ENCODE peak calls at places on chromosomes 13 and 19, in six cellular contexts. Z, M, G, A, P and V are unnamed samples.

GRCh38 chr13:42538996-42539395 is 35.0 kb upstream of the TNFSF11 start:
- DNase-seq in G (no peak), Z (no peak), A (no peak), M (no peak), P (no peak), V (no peak)

GRCh38 chr19:18870531-18871172 is 25.3 kb downstream of the CERS1 start:
- DNase-seq in M (no peak), Z (no peak), A (no peak), P (no peak), G (no peak), V (no peak)

GRCh38 chr19:48111280-48111679 is 663 bp upstream of the PLA2G4C start:
- DNase-seq in M (no peak), Z (no peak), G (no peak), P (no peak), A (no peak), V (no peak)

GRCh38 chr19:55165952-55166529 is 372 bp downstream of the DNAAF3 start:
- DNase-seq in M (peak), Z (peak), A (peak), P (peak), G (peak), V (no peak)

GRCh38 chr13:40878823-40879222 is 89.4 kb downstream of the SLC25A15 start:
- DNase-seq in G (no peak), P (no peak), M (no peak), Z (no peak), A (no peak), V (no peak)

GRCh38 chr19:9205506-9206113 is 13.8 kb downstream of the OR7D4 start:
- DNase-seq in Z (peak), M (peak), A (peak), P (peak), G (peak), V (no peak)

GRCh38 chr13:102651892-102652291 is 43.0 kb downstream of the METTL21C start:
- DNase-seq in A (peak), M (no peak), P (peak), G (no peak), Z (peak), V (no peak)

GRCh38 chr13:50408068-50408467 is 392.8 kb downstream of the KCNRG start:
- DNase-seq in A (no peak), Z (no peak), P (no peak), M (no peak), G (no peak), V (no peak)

GRCh38 chr13:84896128-84896527 is 903.1 kb downstream of the SLITRK6 start:
- DNase-seq in G (peak), A (peak), Z (peak), M (peak), P (peak), V (no peak)

GRCh38 chr19:52739576-52739975 is 4.7 kb upstream of the ZNF611 start:
- DNase-seq in G (peak), M (no peak), A (no peak), Z (no peak), P (no peak), V (no peak)

GRCh38 chr19:12991296-12991695 is 4.0 kb upstream of the NFIX start:
- DNase-seq in A (no peak), G (no peak), M (no peak), P (no peak), Z (no peak), V (no peak)

GRCh38 chr13:37526710-37527446 is 71.7 kb downstream of the POSTN start:
- DNase-seq in G (peak), Z (peak), A (no peak), M (no peak), P (peak), V (no peak)

GRCh38 chr19:18290250-18291018 is 9.0 kb upstream of the JUND start:
- DNase-seq in A (no peak), M (no peak), G (peak), Z (no peak), P (no peak), V (no peak)

GRCh38 chr19:35240322-35240721 is 8.5 kb upstream of the LSR start:
- DNase-seq in A (no peak), Z (no peak), G (no peak), M (no peak), P (no peak), V (no peak)

GRCh38 chr19:48636859-48637448 is at the start of gene DBP:
- DNase-seq in G (peak), Z (no peak), A (peak), P (no peak), M (no peak), V (no peak)

GRCh38 chr13:106047859-106048258 is 487.6 kb downstream of the EFNB2 start:
- DNase-seq in Z (no peak), M (no peak), A (no peak), G (no peak), P (no peak), V (no peak)

GRCh38 chr19:31233288-31233687 is 115.9 kb downstream of the TSHZ3 start:
- DNase-seq in A (no peak), P (peak), Z (no peak), M (no peak), G (no peak), V (no peak)

GRCh38 chr19:6076675-6077463 is 33.4 kb downstream of the RFX2 start:
- DNase-seq in M (no peak), A (peak), Z (peak), P (peak), G (peak), V (no peak)
- H2AFZ ChIP-seq in M (no peak), A (no peak), Z (no peak), P (no peak), G (peak), V (peak)

GRCh38 chr13:97977376-97977705 is 23.9 kb downstream of the IPO5 start:
- DNase-seq in P (peak), M (no peak), G (no peak), Z (peak), A (no peak), V (no peak)
- H3K27ac ChIP-seq in P (peak), M (peak), G (peak), Z (peak), A (peak), V (peak)

DNA sequence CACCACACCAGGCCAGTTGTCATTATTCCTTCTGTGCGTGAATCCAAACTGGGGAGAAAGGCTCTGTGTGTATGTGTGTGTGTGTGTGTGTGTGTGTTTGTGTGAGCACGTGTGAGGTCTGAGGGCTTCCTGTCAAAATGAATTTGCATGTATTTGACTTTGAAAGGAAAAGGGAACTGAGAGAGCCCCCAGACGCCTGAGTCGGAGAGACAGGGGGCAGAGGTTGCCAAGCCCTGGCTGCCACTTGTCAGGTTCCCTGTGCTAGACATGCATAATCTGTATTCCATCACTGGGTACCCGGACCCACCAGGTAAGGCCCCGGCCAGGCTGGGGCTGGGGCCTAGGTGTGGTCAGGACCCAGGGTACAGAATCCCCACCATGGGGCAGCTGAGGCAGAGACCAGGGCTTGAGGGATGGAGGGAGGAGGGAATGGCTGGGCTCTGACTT is at the start of gene CLEC17A:
- DNase-seq in Z (no peak), M (no peak), A (no peak), P (no peak), G (no peak), V (no peak)
- H3K9ac ChIP-seq in Z (no peak), M (no peak), A (no peak), P (no peak), G (no peak), V (no peak)

GRCh38 chr13:65091031-65091430 is 2139.1 kb downstream of the PCDH9 start:
- DNase-seq in P (no peak), A (no peak), G (no peak), Z (no peak), M (no peak), V (no peak)
- H2AFZ ChIP-seq in P (no peak), A (no peak), G (no peak), Z (no peak), M (no peak), V (no peak)

GRCh38 chr19:3696660-3696995 is 3.6 kb downstream of the PIP5K1C start:
- DNase-seq in Z (no peak), G (no peak), M (no peak), A (no peak), P (no peak), V (no peak)

GRCh38 chr19:3699071-3699740 is 1.1 kb downstream of the PIP5K1C start:
- DNase-seq in P (peak), Z (peak), G (peak), M (peak), A (peak), V (no peak)

GRCh38 chr19:3697094-3697493 is 3.2 kb downstream of the PIP5K1C start:
- DNase-seq in P (no peak), M (no peak), Z (no peak), A (no peak), G (no peak), V (no peak)

GRCh38 chr19:3698386-3698950 is 1.8 kb downstream of the PIP5K1C start:
- DNase-seq in G (peak), Z (peak), A (no peak), P (peak), M (no peak), V (no peak)

DNA sequence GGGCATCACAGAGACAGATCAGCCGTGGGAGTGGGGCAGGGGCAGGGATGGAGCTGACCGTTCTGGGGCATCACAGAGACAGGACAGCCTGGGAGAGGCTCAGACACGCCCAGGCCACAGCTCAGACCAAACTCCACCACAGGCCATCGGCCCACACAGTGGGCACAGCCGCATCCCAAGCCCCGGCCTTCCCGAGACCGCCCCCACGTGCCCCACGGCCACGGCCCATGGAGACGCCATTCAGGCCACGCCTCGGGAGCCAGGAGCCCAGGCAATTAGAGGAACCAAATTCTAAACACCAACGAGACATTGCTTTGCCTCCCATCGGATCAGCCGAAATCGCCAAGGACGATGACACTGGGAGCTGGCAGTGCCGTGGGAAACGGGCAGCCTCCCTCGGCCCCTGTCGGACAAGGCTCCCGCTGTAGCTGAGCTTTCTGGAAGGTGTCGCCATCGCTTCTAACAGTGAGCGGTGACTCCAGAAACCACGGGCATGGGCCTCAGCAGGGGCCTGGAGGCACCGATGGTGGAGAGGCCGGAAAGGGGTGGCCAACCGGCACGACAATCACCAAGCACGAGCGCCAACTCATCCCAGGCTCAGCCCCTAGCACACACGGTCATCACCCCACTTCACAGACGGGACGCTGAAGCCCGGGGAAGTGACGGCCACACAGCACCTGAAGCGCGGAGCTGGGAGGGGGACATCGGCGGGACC is 2.4 kb downstream of the PIP5K1C start:
- DNase-seq in M (no peak), Z (no peak), G (no peak), P (no peak), A (no peak), V (no peak)
- H3K27ac ChIP-seq in M (no peak), Z (no peak), G (no peak), P (no peak), A (no peak), V (no peak)

GRCh38 chr19:37920591-37921450 is 13.8 kb downstream of the SIPA1L3 start:
- DNase-seq in P (no peak), G (no peak), A (no peak), M (peak), Z (no peak), V (no peak)

GRCh38 chr19:37909661-37910199 is 2.7 kb downstream of the SIPA1L3 start:
- DNase-seq in P (no peak), Z (no peak), G (no peak), A (no peak), M (no peak), V (no peak)

DNA sequence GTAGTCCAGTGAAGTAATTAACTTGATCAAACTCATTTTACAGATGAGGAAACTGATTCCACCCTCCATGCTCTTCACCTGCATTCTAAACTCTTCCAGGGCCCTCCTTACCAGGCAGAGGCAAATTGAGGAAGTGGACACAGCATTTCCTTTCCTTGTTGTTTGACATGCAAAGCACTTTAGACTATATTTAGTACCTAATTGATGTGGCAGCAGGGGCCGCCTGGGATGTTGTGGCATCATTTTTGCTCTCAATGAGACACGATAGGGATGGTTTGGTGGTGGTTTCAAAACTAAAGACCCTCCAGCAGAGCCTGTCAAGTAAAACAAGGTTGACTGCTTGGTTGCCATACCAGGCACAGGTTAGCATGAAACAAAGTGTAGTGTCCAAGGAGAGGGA is 7.9 kb downstream of the SIPA1L3 start:
- DNase-seq in M (no peak), P (no peak), G (no peak), A (no peak), Z (no peak), V (no peak)
- H3K9ac ChIP-seq in M (no peak), P (no peak), G (no peak), A (no peak), Z (no peak), V (no peak)